ENCODE peak calls at places on chromosomes 1 and 21, in six cellular contexts. Q is adrenal gland, U is spleen, Y is ovary, A is body of pancreas, J is IMR-90. L is an unnamed sample. For H3K4me1, the result is how much of the 10 kb centered on the place peaks cover.

GRCh38 chr1:52385376-52385775 is 18.8 kb downstream of the ORC1 start:
- DNase-seq in U (no peak), Y (no peak), Q (no peak), A (no peak), J (no peak), L (no peak)

GRCh38 chr1:234848972-234849641 is 239.1 kb upstream of the IRF2BP2 start:
- DNase-seq in A (no peak), J (peak), Y (no peak), U (no peak), Q (no peak), L (no peak)

GRCh38 chr1:214102907-214103306 is 115.1 kb downstream of the PROX1 start:
- DNase-seq in U (no peak), A (no peak), Q (peak), J (peak), Y (no peak), L (no peak)

GRCh38 chr1:243345205-243345604 is 89.4 kb downstream of the SDCCAG8 start:
- DNase-seq in J (peak), Q (no peak), A (peak), Y (peak), U (no peak), L (peak)

GRCh38 chr21:25790122-25790951 is 55.6 kb downstream of the GABPA start:
- DNase-seq in Y (no peak), Q (peak), U (no peak), J (peak), A (no peak), L (no peak)

GRCh38 chr1:83802023-83802422 is 196.9 kb downstream of the TTLL7 start:
- DNase-seq in Y (no peak), U (no peak), J (no peak), Q (no peak), A (no peak), L (no peak)

GRCh38 chr1:184061396-184062003 is 10.0 kb downstream of the TSEN15 start:
- DNase-seq in J (peak), Y (no peak), Q (no peak), A (no peak), U (no peak), L (no peak)

GRCh38 chr1:67883069-67883468 is 49.8 kb upstream of the GNG12 start:
- DNase-seq in Q (no peak), U (no peak), A (no peak), J (peak), Y (no peak), L (no peak)

GRCh38 chr1:230173176-230173575 is 106.1 kb downstream of the GALNT2 start:
- DNase-seq in Q (no peak), U (no peak), Y (peak), A (no peak), J (no peak), L (no peak)

GRCh38 chr1:172338295-172338735 is 82.2 kb upstream of the C1orf105 start:
- DNase-seq in Q (no peak), A (no peak), Y (no peak), U (no peak), J (no peak), L (no peak)

GRCh38 chr1:156750932-156751723 is at the start of gene HDGF:
- DNase-seq in A (peak), J (no peak), Q (peak), Y (peak), U (peak), L (no peak)

GRCh38 chr1:174871886-174872285 is 127.9 kb upstream of the CACYBP start:
- DNase-seq in U (no peak), A (no peak), Y (no peak), J (no peak), Q (no peak), L (no peak)

GRCh38 chr21:14968821-14969220 is 96.0 kb downstream of the NRIP1 start:
- DNase-seq in Y (no peak), J (peak), Q (no peak), U (no peak), A (no peak), L (no peak)

GRCh38 chr1:44611866-44612265 is 62.4 kb downstream of the TMEM53 start:
- DNase-seq in Q (no peak), J (no peak), A (no peak), Y (no peak), U (no peak), L (no peak)

GRCh38 chr1:201634261-201634660 is 95.3 kb downstream of the NAV1 start:
- DNase-seq in U (no peak), J (peak), Q (no peak), Y (no peak), A (no peak), L (no peak)

GRCh38 chr21:38377165-38378093 is 120.6 kb downstream of the KCNJ15 start:
- DNase-seq in U (no peak), Y (no peak), J (no peak), A (no peak), Q (no peak), L (no peak)

GRCh38 chr1:71948561-71948960 is 333.8 kb downstream of the NEGR1 start:
- DNase-seq in Q (no peak), J (no peak), U (no peak), Y (no peak), A (no peak), L (no peak)

GRCh38 chr1:230463760-230464159 is 37.6 kb upstream of the PGBD5 start:
- DNase-seq in U (no peak), Q (peak), A (no peak), Y (no peak), J (no peak), L (no peak)

GRCh38 chr1:182119631-182120030 is 58.1 kb upstream of the ZNF648 start:
- DNase-seq in Q (no peak), J (no peak), A (no peak), Y (no peak), U (no peak), L (no peak)

GRCh38 chr1:235423214-235423652 is 56.0 kb downstream of the TBCE start:
- DNase-seq in Y (no peak), Q (no peak), A (no peak), U (no peak), J (no peak), L (no peak)

GRCh38 chr1:157091668-157092273 is 7.8 kb downstream of the ETV3L start:
- DNase-seq in J (no peak), Q (no peak), A (no peak), Y (no peak), U (peak), L (no peak)

GRCh38 chr21:15446193-15446592 is 283.6 kb upstream of the USP25 start:
- DNase-seq in J (no peak), Q (no peak), A (no peak), U (no peak), Y (no peak), L (no peak)

GRCh38 chr21:31520506-31521163 is 138.9 kb upstream of the SOD1 start:
- DNase-seq in U (no peak), A (no peak), J (peak), Y (no peak), Q (no peak), L (no peak)

GRCh38 chr1:176379626-176380339 is 83.2 kb upstream of the PAPPA2 start:
- DNase-seq in Y (no peak), J (no peak), U (no peak), Q (no peak), A (no peak), L (no peak)

GRCh38 chr1:231803353-231803752 is 176.8 kb downstream of the DISC1 start:
- DNase-seq in Y (no peak), U (no peak), A (no peak), J (peak), Q (peak), L (no peak)

GRCh38 chr21:32702702-32703101 is 25.1 kb downstream of the SYNJ1 start:
- DNase-seq in U (no peak), A (no peak), Q (no peak), J (peak), Y (no peak), L (no peak)

GRCh38 chr1:54952950-54953718 is 27.3 kb upstream of the TMEM61 start:
- DNase-seq in Y (no peak), A (no peak), J (peak), Q (peak), U (no peak), L (no peak)

GRCh38 chr1:16257968-16258367 is 21.0 kb upstream of the CPLANE2 start:
- DNase-seq in A (no peak), U (no peak), Q (no peak), J (no peak), Y (no peak), L (no peak)

GRCh38 chr1:167548059-167548932 is 5.3 kb downstream of the CREG1 start:
- DNase-seq in Y (no peak), U (no peak), Q (no peak), J (peak), A (no peak), L (no peak)

GRCh38 chr1:197776348-197777082 is 1.2 kb upstream of the DENND1B start:
- DNase-seq in Y (no peak), U (no peak), A (no peak), J (peak), Q (no peak), L (no peak)

GRCh38 chr1:14140800-14141526 is 441.0 kb downstream of the PRDM2 start:
- DNase-seq in J (no peak), U (no peak), Y (peak), Q (no peak), A (peak), L (peak)

GRCh38 chr1:64570267-64570666 is 100.3 kb downstream of the CACHD1 start:
- DNase-seq in U (no peak), Q (no peak), J (no peak), A (no peak), Y (no peak), L (no peak)

GRCh38 chr1:230937370-230937769 is 41.3 kb downstream of the TTC13 start:
- DNase-seq in J (peak), Q (no peak), U (no peak), Y (no peak), A (no peak), L (no peak)

GRCh38 chr1:117289316-117289715 is 77.9 kb upstream of the MAN1A2 start:
- DNase-seq in U (no peak), Q (no peak), A (no peak), J (no peak), Y (no peak), L (no peak)

DNA sequence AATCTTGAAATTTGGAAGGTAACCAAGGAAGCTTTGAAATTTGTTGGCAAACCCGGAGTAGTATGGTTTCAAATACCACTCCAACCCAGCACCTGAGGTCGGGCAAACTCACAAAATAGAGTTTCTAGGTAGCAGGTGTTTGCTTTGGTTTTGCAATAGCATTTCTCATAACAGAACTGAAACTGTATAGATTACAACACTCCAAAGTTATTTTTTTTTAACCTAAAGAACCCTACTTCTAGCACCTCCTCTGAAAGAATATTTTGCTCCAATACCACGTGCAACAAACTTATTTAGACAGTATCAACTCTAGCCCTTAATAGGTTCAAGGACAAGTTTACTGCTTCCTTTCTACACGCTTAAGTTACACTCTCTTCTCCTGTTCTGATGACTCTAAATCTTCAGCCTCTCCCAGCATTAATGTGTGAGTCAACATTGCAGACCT is 178.5 kb upstream of the FMN2 start:
- DNase-seq in J (no peak), Y (no peak), U (no peak), Q (no peak), A (no peak), L (no peak)
- H3K4me1 ChIP-seq in J (under half), Y (under half), U (under half), Q (under half), A (under half), L (under half)

GRCh38 chr1:31183126-31183525 is 56.6 kb downstream of the NKAIN1 start:
- DNase-seq in U (no peak), Y (no peak), A (no peak), J (no peak), Q (no peak), L (no peak)
- TF ChIP-seq POLR2A in U (no peak), Y (no peak), A (no peak), J (no peak), Q (no peak), L (no peak)

GRCh38 chr1:205670143-205670431 is 10.2 kb downstream of the SLC45A3 start:
- DNase-seq in Q (no peak), J (no peak), Y (no peak), A (no peak), U (no peak), L (no peak)
- H3K4me1 ChIP-seq in Q (under half), J (under half), Y (under half), A (under half), U (under half), L (under half)

GRCh38 chr21:44314128-44314527 is 14.3 kb downstream of the PFKL start:
- DNase-seq in Q (no peak), A (no peak), J (no peak), U (no peak), Y (no peak), L (no peak)

GRCh38 chr21:44312089-44312488 is 12.2 kb downstream of the PFKL start:
- DNase-seq in Q (no peak), J (no peak), A (no peak), U (no peak), Y (no peak), L (no peak)

GRCh38 chr21:44312716-44313115 is 12.9 kb downstream of the PFKL start:
- DNase-seq in Q (no peak), A (no peak), Y (no peak), J (no peak), U (no peak), L (no peak)

GRCh38 chr21:44314561-44314960 is 14.7 kb downstream of the PFKL start:
- DNase-seq in Q (no peak), Y (no peak), U (no peak), J (no peak), A (no peak), L (no peak)

GRCh38 chr21:44313451-44313850 is 13.6 kb downstream of the PFKL start:
- DNase-seq in J (no peak), Q (no peak), U (no peak), Y (no peak), A (no peak), L (no peak)
- TF ChIP-seq POLR2A in J (no peak), Q (no peak), U (no peak), Y (no peak), A (no peak), L (no peak)

DNA sequence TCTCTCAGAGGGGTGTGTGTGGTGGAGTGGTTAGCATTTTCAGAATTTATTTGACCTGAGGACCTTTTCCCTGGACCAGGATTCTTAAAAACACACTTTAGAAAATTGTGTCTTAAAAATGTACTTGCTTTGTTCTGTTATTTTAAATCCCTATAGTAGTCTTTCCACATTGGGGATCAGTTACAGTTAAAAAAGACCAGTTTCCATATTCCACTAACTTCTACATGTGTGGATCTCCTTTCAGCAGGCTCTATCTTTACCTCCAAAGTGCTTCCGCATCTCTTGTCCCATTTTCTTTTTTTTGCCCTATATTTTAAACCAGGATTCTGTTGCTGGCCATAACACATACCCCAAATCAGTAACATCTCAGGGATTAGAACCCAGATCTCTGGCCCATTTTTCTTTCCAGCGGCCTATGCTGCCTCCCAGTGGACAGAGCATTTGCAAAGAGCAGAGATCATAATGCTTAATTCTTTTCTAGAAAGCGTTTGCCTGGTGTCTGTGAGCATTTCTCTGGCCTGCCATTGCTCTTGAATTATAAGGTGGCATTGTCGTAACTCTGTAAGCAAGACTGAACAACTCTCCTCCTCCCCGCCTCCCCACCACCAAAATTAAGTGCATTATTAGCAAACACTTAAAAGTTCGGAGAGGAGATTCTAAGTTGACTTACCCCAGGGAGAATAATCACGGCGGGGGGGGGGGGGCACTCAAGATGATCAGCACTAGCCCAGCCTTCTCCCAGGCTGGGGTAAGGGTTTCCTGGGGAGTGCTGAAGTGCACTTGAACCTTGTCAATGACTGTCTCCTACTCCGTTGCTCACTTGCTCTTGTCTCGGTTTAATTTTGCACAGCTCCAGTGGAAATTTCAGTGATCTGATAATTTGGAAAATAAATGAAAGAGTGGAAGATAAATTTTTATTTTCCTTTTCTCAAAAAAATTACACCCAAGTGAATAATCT is 58.9 kb downstream of the PBX1 start:
- DNase-seq in U (no peak), J (peak), A (no peak), Y (no peak), Q (no peak), L (no peak)
- H3K4me1 ChIP-seq in U (under half), J (under half), A (half or more), Y (under half), Q (half or more), L (under half)

GRCh38 chr1:94856004-94856403 is 35.8 kb downstream of the SLC44A3 start:
- DNase-seq in A (no peak), J (no peak), Q (no peak), U (no peak), Y (no peak), L (no peak)

GRCh38 chr1:94856868-94857267 is 36.7 kb downstream of the SLC44A3 start:
- DNase-seq in Y (no peak), J (no peak), U (no peak), Q (no peak), A (no peak), L (no peak)

GRCh38 chr1:94852758-94853157 is 32.6 kb downstream of the SLC44A3 start:
- DNase-seq in Y (no peak), A (no peak), U (no peak), J (peak), Q (no peak), L (no peak)

GRCh38 chr1:94854458-94855306 is 34.5 kb downstream of the SLC44A3 start:
- DNase-seq in Y (peak), U (peak), J (peak), A (peak), Q (peak), L (peak)

GRCh38 chr1:94855307-94855700 is 35.1 kb downstream of the SLC44A3 start:
- DNase-seq in J (peak), A (no peak), U (no peak), Q (no peak), Y (no peak), L (no peak)
- TF ChIP-seq POLR2A in J (no peak), A (no peak), U (no peak), Q (no peak), Y (no peak), L (no peak)

DNA sequence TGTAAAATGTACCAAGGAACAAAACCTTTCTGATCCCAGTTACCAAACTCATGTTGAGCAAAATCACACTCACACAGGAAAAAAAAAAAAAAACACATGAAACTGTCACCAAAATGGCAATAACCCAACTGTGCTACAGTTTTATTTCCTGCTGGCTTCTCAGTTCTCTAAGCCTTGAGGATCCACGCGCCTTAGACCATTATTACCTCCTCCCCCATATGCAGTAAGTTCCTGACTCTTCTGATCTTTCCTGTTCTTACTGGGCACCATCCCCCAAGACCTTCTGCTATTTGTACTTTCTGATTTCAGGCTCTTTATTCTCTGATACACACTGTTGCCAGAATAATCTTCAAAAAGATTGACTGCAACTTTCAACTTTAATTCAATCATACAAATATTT is 79.6 kb downstream of the SLC45A1 start:
- DNase-seq in J (no peak), A (no peak), Y (no peak), U (no peak), Q (no peak), L (no peak)
- H3K4me1 ChIP-seq in J (under half), A (under half), Y (under half), U (half or more), Q (half or more), L (under half)

GRCh38 chr1:6526316-6526715 is 28.0 kb downstream of the NOL9 start:
- DNase-seq in Q (no peak), J (no peak), Y (no peak), A (no peak), U (no peak), L (no peak)

GRCh38 chr1:6535214-6535613 is 19.1 kb downstream of the NOL9 start:
- DNase-seq in U (no peak), Q (no peak), Y (no peak), A (no peak), J (no peak), L (no peak)

GRCh38 chr1:6534248-6534647 is 20.1 kb downstream of the NOL9 start:
- DNase-seq in J (no peak), A (no peak), U (no peak), Y (no peak), Q (peak), L (no peak)

GRCh38 chr1:6536291-6536690 is 18.0 kb downstream of the NOL9 start:
- DNase-seq in Y (no peak), J (no peak), U (no peak), A (no peak), Q (no peak), L (no peak)

GRCh38 chr1:6530504-6531160 is 23.7 kb downstream of the NOL9 start:
- DNase-seq in U (no peak), Q (no peak), J (no peak), A (no peak), Y (no peak), L (no peak)
- TF ChIP-seq POLR2A in U (no peak), Q (no peak), J (no peak), A (no peak), Y (no peak), L (no peak)

L was measured in prostate gland.